ENCODE peak calls at places on chromosomes 11 and 22, in seven cellular contexts. Y is right lobe of liver, V is cardiac muscle cell, F is ovary, R is esophagus squamous epithelium, N is stomach, I is suprapubic skin. B is an unnamed sample. For H3K4me1, the result is how much of the 10 kb centered on the place peaks cover.

GRCh38 chr11:114026355-114026754 is 33.2 kb upstream of the ZBTB16 start:
- DNase-seq in Y (no peak), V (peak), F (no peak), R (no peak), N (no peak), I (no peak), B (no peak)

GRCh38 chr11:95884802-95885201 is 39.1 kb downstream of the MTMR2 start:
- DNase-seq in Y (no peak), V (no peak), F (no peak), R (no peak), N (no peak), I (no peak), B (no peak)

GRCh38 chr11:59172345-59173079 is 580 bp downstream of the DTX4 start:
- DNase-seq in Y (peak), V (peak), F (peak), R (no peak), N (peak), I (no peak), B (peak)

GRCh38 chr11:128691802-128692749 is 1.8 kb upstream of the FLI1 start:
- DNase-seq in Y (no peak), V (no peak), F (no peak), R (no peak), N (no peak), I (no peak), B (no peak)

GRCh38 chr22:43923631-43924548 is at the start of gene PNPLA3:
- DNase-seq in Y (peak), V (peak), F (peak), R (no peak), N (peak), I (peak), B (peak)

GRCh38 chr11:65899356-65900124 is 648 bp downstream of the FOSL1 start:
- DNase-seq in Y (peak), V (peak), F (no peak), R (no peak), N (peak), I (peak), B (peak)

GRCh38 chr11:65121447-65121864 is 478 bp downstream of the FAU start:
- DNase-seq in Y (peak), V (no peak), F (peak), R (no peak), N (no peak), I (peak), B (peak)

GRCh38 chr11:13923716-13924650 is 38.5 kb upstream of the SPON1 start:
- DNase-seq in Y (no peak), V (no peak), F (no peak), R (no peak), N (no peak), I (no peak), B (no peak)

GRCh38 chr11:70866834-70867233 is 385.5 kb downstream of the SHANK2 start:
- DNase-seq in Y (no peak), V (no peak), F (no peak), R (no peak), N (no peak), I (no peak), B (no peak)

GRCh38 chr11:15801126-15801525 is 555.2 kb downstream of the SOX6 start:
- DNase-seq in Y (no peak), V (no peak), F (no peak), R (no peak), N (no peak), I (no peak), B (no peak)

GRCh38 chr11:15801616-15802015 is 554.7 kb downstream of the SOX6 start:
- DNase-seq in Y (no peak), V (peak), F (no peak), R (no peak), N (no peak), I (no peak), B (no peak)

GRCh38 chr11:15795378-15795777 is 561.0 kb downstream of the SOX6 start:
- DNase-seq in Y (no peak), V (no peak), F (no peak), R (no peak), N (no peak), I (no peak), B (no peak)

GRCh38 chr11:15805726-15806125 is 550.6 kb downstream of the SOX6 start:
- DNase-seq in Y (no peak), V (no peak), F (no peak), R (no peak), N (no peak), I (no peak), B (no peak)

GRCh38 chr11:15800121-15800800 is 556.1 kb downstream of the SOX6 start:
- DNase-seq in Y (peak), V (no peak), F (no peak), R (no peak), N (peak), I (no peak), B (peak)
- H3K27ac ChIP-seq in Y (no peak), V (no peak), F (no peak), R (peak), N (no peak), I (peak), B (peak)

GRCh38 chr11:112228706-112229105 is 2.5 kb downstream of the PTS start:
- DNase-seq in Y (no peak), V (no peak), F (no peak), R (no peak), N (no peak), I (no peak), B (no peak)

GRCh38 chr11:112229746-112230433 is 3.7 kb downstream of the PTS start:
- DNase-seq in Y (no peak), V (no peak), F (no peak), R (no peak), N (no peak), I (no peak), B (no peak)

GRCh38 chr11:112227471-112227870 is 1.2 kb downstream of the PTS start:
- DNase-seq in Y (no peak), V (no peak), F (peak), R (no peak), N (no peak), I (no peak), B (no peak)

GRCh38 chr11:112227002-112227401 is 774 bp downstream of the PTS start:
- DNase-seq in Y (no peak), V (peak), F (peak), R (no peak), N (no peak), I (no peak), B (no peak)

GRCh38 chr11:112229159-112229558 is 2.9 kb downstream of the PTS start:
- DNase-seq in Y (no peak), V (no peak), F (no peak), R (no peak), N (no peak), I (no peak), B (no peak)
- H3K4me1 ChIP-seq in Y (under half), V (under half), F (under half), R (under half), N (under half), I (under half), B (under half)

GRCh38 chr11:7520011-7520942 is 6.5 kb downstream of the PPFIBP2 start:
- DNase-seq in Y (no peak), V (no peak), F (no peak), R (no peak), N (no peak), I (no peak), B (no peak)
- H3K4me3 ChIP-seq in Y (no peak), V (no peak), F (no peak), R (no peak), N (no peak), I (no peak), B (no peak)

GRCh38 chr22:24208012-24208749 is 26.9 kb downstream of the SUSD2 start:
- DNase-seq in Y (no peak), V (no peak), F (no peak), R (no peak), N (peak), I (no peak), B (no peak)

GRCh38 chr22:24207264-24208011 is 26.2 kb downstream of the SUSD2 start:
- DNase-seq in Y (no peak), V (no peak), F (no peak), R (no peak), N (no peak), I (no peak), B (no peak)

GRCh38 chr22:24209016-24209415 is 27.7 kb downstream of the SUSD2 start:
- DNase-seq in Y (no peak), V (no peak), F (no peak), R (no peak), N (no peak), I (no peak), B (no peak)

GRCh38 chr22:24201681-24202590 is 20.6 kb downstream of the SUSD2 start:
- DNase-seq in Y (no peak), V (no peak), F (no peak), R (no peak), N (no peak), I (no peak), B (no peak)

GRCh38 chr22:24205438-24206189 is 24.3 kb downstream of the SUSD2 start:
- DNase-seq in Y (no peak), V (no peak), F (no peak), R (no peak), N (no peak), I (no peak), B (no peak)
- H3K27ac ChIP-seq in Y (no peak), V (no peak), F (no peak), R (no peak), N (peak), I (no peak), B (peak)

GRCh38 chr11:68621826-68622225 is 62.5 kb upstream of the GAL start:
- DNase-seq in Y (no peak), V (no peak), F (no peak), R (no peak), N (no peak), I (no peak), B (no peak)
- H3K4me1 ChIP-seq in Y (under half), V (under half), F (under half), R (under half), N (under half), I (under half), B (under half)

GRCh38 chr11:15412054-15412453 is 297.3 kb downstream of the INSC start:
- DNase-seq in Y (no peak), V (no peak), F (no peak), R (no peak), N (no peak), I (no peak), B (no peak)
- H3K4me3 ChIP-seq in Y (no peak), V (no peak), F (no peak), R (no peak), N (no peak), I (no peak), B (no peak)

DNA sequence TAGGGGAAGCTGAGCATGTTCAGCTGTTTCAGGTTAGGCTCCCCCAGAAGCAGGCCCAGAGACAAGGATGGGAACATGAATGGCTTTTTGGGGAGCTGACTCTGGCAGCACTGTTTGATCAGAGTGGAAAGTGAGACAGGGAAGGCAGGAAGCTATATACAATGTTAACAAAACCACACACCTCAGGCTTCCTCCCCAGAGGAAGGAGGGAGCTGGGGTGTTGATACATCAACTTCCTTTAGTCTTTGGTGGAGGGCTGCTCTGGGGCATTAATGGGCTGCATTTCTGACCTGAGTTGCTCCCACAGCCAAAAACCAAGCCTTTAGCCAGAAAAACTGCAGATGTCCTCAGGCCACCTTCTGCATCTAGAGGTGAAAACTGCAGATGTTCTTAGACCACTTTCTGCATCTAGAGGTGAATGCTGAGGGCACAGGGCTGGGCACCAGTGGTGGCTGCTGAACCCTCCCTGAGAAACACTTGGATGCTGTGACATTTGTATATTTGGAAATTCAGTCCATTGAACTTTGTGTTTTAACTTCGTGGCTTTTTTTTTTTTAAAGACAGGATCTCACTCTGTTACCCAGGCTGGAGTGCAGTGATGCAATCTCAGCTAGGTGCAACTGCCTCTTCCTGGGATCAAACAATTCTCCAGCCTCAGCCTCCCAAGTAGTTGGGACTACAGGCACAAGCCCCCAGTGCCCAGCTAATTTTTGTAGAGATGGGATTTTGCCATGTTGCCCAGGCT is 49.9 kb downstream of the KIAA1671 start:
- DNase-seq in Y (no peak), V (no peak), F (no peak), R (no peak), N (no peak), I (no peak), B (no peak)
- H3K27ac ChIP-seq in Y (no peak), V (peak), F (no peak), R (peak), N (no peak), I (no peak), B (no peak)

GRCh38 chr22:49807780-49808708 is 19.6 kb downstream of the BRD1 start:
- DNase-seq in Y (no peak), V (no peak), F (no peak), R (no peak), N (no peak), I (no peak), B (no peak)

GRCh38 chr22:49803134-49803533 is 24.5 kb downstream of the BRD1 start:
- DNase-seq in Y (no peak), V (no peak), F (no peak), R (no peak), N (no peak), I (no peak), B (no peak)

GRCh38 chr22:49810363-49811013 is 17.2 kb downstream of the BRD1 start:
- DNase-seq in Y (no peak), V (no peak), F (no peak), R (no peak), N (no peak), I (no peak), B (no peak)

GRCh38 chr22:49803667-49804375 is 23.9 kb downstream of the BRD1 start:
- DNase-seq in Y (no peak), V (no peak), F (no peak), R (no peak), N (no peak), I (no peak), B (no peak)

DNA sequence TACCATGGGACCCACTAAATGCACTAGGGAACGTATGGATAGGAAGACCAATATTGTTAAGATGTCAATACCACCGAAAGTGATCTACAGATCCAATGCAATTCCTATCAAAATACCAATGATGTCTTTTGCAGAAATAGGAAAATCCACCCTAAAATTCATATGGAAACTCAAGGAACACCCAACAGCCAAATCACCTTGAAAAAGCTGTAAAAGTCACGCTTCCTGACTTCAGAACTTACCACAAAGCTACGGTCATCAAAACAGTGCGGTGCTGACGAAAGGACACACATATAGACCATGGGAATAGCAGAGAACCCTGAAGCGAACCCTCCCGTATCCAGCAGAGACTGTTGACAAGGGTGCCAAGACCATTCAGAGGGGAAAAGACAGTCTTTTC is 20.5 kb downstream of the BRD1 start:
- DNase-seq in Y (no peak), V (no peak), F (no peak), R (no peak), N (no peak), I (no peak), B (no peak)
- H3K4me1 ChIP-seq in Y (under half), V (under half), F (under half), R (under half), N (under half), I (under half), B (under half)

DNA sequence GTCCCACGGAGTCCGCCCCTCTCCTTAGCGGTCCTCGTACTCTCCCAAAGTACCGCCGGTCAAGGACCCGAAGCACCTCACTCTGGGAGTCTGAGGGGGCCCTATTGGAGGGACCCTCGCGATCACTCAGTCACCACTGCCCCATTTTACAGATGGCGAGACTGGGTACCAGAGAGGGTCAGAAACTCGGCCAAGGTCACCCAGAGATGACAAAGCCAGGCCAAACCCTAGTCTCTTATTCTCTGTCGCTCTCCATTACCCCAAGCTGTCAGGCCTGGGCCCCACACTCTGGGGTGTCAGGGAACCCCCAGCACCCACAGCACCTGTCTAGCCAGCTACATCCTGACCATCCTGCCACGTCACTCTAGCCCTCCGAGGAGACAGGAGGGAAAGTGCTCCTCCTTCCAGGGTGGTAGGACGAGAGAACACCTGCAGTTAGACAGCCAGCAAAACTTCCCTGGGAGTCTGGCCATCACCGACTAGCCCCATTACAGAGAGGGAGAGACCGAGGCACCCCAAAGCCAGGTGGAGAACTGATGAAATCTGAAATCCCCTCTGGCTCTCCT is 1.4 kb upstream of the KCNJ4 start:
- DNase-seq in Y (no peak), V (no peak), F (no peak), R (no peak), N (no peak), I (no peak), B (no peak)
- H3K4me3 ChIP-seq in Y (no peak), V (peak), F (no peak), R (peak), N (peak), I (peak), B (no peak)

DNA sequence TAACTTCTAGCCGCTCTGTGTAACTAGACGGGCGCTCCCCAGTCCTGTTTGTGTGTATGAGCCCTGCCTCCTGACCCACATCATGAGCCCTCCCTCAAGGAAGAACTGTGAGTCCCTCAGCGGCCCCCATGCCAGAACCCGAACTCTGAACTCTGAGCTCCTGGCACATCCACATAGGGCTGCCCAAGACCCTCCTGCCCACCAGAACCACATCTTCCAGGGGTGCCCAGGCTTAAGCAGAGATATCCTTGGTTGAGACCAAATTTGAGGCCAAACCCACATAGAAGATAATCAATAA is 3.0 kb downstream of the TRIM29 start:
- DNase-seq in Y (peak), V (no peak), F (no peak), R (no peak), N (peak), I (no peak), B (peak)
- H3K27ac ChIP-seq in Y (no peak), V (no peak), F (no peak), R (peak), N (no peak), I (peak), B (no peak)